ENCODE peak calls at places on chromosomes 3 and 15, in five cellular contexts. M, L, W, B and I are unnamed samples.

GRCh38 chr15:55774113-55774970 is 31.4 kb upstream of the PRTG start:
- DNase-seq in M (peak; percentile 9), B (peak; percentile 60), W (no peak), L (no peak), I (no peak)

GRCh38 chr15:84983711-84984110 is 2.1 kb downstream of the PDE8A start:
- DNase-seq in W (no peak), M (no peak), B (peak; percentile 34), L (no peak), I (no peak)

GRCh38 chr3:115659253-115659652 is 35.9 kb downstream of the GAP43 start:
- DNase-seq in B (no peak), W (no peak), M (no peak), L (no peak), I (no peak)

GRCh38 chr3:98359993-98360675 is 6.5 kb downstream of the OR5K4 start:
- DNase-seq in M (no peak), W (no peak), B (peak; percentile 20), L (no peak), I (no peak)

GRCh38 chr3:78867409-78868372 is 900.1 kb downstream of the ROBO1 start:
- DNase-seq in M (no peak), W (no peak), L (no peak), B (no peak), I (no peak)

GRCh38 chr3:37938011-37938410 is 52.6 kb upstream of the VILL start:
- DNase-seq in M (no peak), W (no peak), L (no peak), B (no peak), I (no peak)

GRCh38 chr15:42121667-42122066 is 27.3 kb upstream of the PLA2G4D start:
- DNase-seq in W (no peak), M (no peak), B (no peak), L (peak; percentile 87), I (no peak)

GRCh38 chr3:117645561-117646242 is 936.1 kb downstream of the TUSC7 start:
- DNase-seq in M (no peak), W (no peak), B (no peak), L (no peak), I (no peak)

GRCh38 chr3:188583476-188584161 is 429.7 kb downstream of the LPP start:
- DNase-seq in W (no peak), B (peak; percentile 39), L (no peak), M (no peak), I (no peak)

GRCh38 chr3:186888569-186888968 is 41.8 kb upstream of the ST6GAL1 start:
- DNase-seq in W (no peak), L (no peak), B (no peak), M (peak; percentile 11), I (no peak)

GRCh38 chr3:27025718-27026117 is 343.5 kb downstream of the NEK10 start:
- DNase-seq in B (no peak), L (no peak), M (no peak), W (no peak), I (no peak)

GRCh38 chr3:74891312-74891711 is 276.9 kb upstream of the CNTN3 start:
- DNase-seq in L (no peak), M (no peak), B (no peak), W (no peak), I (no peak)

DNA sequence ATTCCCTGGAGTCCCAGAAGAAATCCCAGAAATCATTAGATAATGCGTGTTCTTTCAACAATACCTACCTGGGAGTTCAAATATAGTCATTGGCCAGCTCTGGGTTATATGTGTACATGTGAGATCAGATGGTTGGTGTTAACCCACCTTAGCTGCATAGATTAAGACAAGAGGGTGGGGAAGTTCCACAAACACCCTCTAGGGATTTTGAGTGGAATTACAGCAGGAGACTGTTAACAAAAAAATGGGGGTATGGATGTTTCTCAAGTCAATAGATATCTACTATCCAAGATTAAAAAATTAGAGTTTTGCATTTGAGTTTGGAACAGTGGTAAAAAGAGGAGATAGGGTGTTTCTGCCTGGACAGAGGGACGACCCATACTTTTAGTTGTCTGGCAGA is 282.5 kb upstream of the CNTN3 start:
- DNase-seq in W (no peak), L (no peak), B (peak; percentile 5), M (no peak), I (no peak)
- TF ChIP-seq CTCF in W (no peak), L (peak; percentile 20), B (no peak), M (peak; percentile 26), I (no peak)

DNA sequence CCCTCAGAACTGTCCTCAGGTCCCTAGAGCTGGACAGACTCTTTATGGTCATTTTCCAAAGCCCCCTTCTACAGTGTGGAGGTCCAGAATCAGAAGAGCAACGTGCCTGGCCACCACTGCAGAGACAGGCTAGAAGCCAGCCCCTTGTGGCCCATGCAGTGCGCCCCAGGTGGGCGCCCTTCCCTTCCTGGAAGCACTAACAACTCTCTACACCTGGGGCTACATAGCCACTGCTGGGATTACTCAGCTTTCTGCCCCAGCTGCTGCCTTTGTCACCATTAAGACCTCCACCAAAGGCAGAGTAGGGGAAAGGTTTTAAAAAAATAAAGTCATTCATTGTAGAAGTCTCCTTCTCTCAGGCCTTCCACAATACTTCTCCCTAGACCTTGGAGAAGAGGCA is 2.3 kb downstream of the RASGRP1 start:
- DNase-seq in W (no peak), L (no peak), B (no peak), M (no peak), I (no peak)
- H3K4me3 ChIP-seq in W (no peak overlapping the region), L (no peak overlapping the region), B (no peak overlapping the region), M (no peak overlapping the region), I (no peak overlapping the region)

GRCh38 chr3:143121240-143122088 is 1.9 kb downstream of the CHST2 start:
- DNase-seq in W (peak; percentile 90), B (peak; percentile 50), M (peak; percentile 57), L (peak; percentile 71), I (peak; percentile 68)
- TF ChIP-seq CTCF in W (peak; percentile 48), B (peak; percentile 25), M (peak; percentile 46), L (peak; percentile 30), I (peak; percentile 54)

GRCh38 chr3:73766599-73767378 is 142.0 kb upstream of the PDZRN3 start:
- DNase-seq in M (no peak), L (no peak), W (no peak), B (no peak), I (no peak)

GRCh38 chr3:73768594-73769308 is 144.0 kb upstream of the PDZRN3 start:
- DNase-seq in B (no peak), L (no peak), W (no peak), M (no peak), I (no peak)

GRCh38 chr3:73762855-73763254 is 138.1 kb upstream of the PDZRN3 start:
- DNase-seq in L (no peak), B (no peak), M (no peak), W (no peak), I (no peak)

GRCh38 chr3:73765878-73766564 is 141.3 kb upstream of the PDZRN3 start:
- DNase-seq in M (no peak), W (no peak), B (no peak), L (no peak), I (no peak)
- H3K4me3 ChIP-seq in M (no peak overlapping the region), W (no peak overlapping the region), B (no peak overlapping the region), L (no peak overlapping the region), I (no peak overlapping the region)

GRCh38 chr3:123877965-123878364 is 6.2 kb downstream of the MYLK start:
- DNase-seq in M (no peak), W (no peak), L (no peak), B (no peak), I (no peak)

GRCh38 chr3:123878807-123879206 is 5.3 kb downstream of the MYLK start:
- DNase-seq in B (no peak), W (no peak), M (no peak), L (no peak), I (no peak)

GRCh38 chr3:123877466-123877865 is 6.7 kb downstream of the MYLK start:
- DNase-seq in M (no peak), B (no peak), W (no peak), L (no peak), I (no peak)

GRCh38 chr3:123880998-123881561 is 3.1 kb downstream of the MYLK start:
- DNase-seq in L (no peak), W (no peak), B (peak; percentile 65), M (no peak), I (no peak)

GRCh38 chr3:123876858-123877257 is 7.3 kb downstream of the MYLK start:
- DNase-seq in W (no peak), M (no peak), L (no peak), B (no peak), I (no peak)
- TF ChIP-seq CTCF in W (no peak), M (no peak), L (peak; percentile 11), B (peak; percentile 24), I (no peak)

DNA sequence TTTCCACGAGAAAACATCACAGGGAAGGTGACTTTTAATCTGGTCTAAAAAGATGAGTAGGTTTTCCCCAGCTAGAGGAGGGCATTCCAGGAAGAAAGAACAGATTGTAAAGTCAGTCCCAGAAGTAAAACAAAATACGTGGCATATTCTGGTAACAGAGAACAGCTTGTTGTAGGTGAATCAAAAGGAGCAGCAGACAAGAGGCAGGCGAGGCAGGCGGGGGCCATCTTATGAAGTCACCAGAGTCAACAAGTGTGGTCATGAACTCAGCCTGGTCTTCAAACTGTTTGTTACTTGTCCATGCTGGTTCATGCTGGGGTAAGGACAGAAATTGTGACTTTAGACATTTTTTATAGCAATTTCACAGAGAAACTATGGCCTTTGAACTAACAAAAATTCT is 4.0 kb upstream of the POPDC2 start:
- DNase-seq in W (no peak), L (no peak), M (no peak), B (no peak), I (no peak)
- H3K4me3 ChIP-seq in W (no peak overlapping the region), L (no peak overlapping the region), M (no peak overlapping the region), B (no peak overlapping the region), I (no peak overlapping the region)

GRCh38 chr3:122389892-122390291 is 5.9 kb downstream of the FAM162A start:
- DNase-seq in B (no peak), M (no peak), W (no peak), L (no peak), I (no peak)
- TF ChIP-seq CTCF in B (no peak), M (no peak), W (no peak), L (no peak), I (no peak)

DNA sequence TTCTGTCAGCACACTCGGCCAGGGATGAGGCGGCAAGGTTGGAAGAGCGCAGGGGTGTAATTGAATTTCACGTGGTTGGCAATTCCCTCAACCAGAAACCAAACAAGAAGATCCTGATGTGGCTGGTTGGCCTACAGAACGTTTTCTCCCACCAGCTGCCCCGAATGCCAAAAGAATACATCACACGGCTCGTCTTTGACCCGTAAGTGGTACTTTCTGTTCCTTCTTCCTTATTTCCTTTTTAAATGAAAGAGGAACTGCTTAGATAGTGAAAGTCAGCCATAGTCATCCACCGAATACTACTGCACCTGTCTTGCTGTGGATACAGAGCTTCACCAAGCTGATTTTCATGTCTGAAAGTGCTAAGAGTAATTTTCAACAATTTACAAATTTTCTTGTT is 60.1 kb downstream of the SGO1 start:
- DNase-seq in B (no peak), M (peak; percentile 13), W (peak; percentile 78), L (no peak), I (no peak)
- H3K4me3 ChIP-seq in B (no peak overlapping the region), M (no peak overlapping the region), W (no peak overlapping the region), L (no peak overlapping the region), I (no peak overlapping the region)

GRCh38 chr15:69161878-69162213 is 1.4 kb downstream of the GLCE start:
- DNase-seq in W (no peak), B (no peak), L (no peak), M (no peak), I (no peak)
- TF ChIP-seq CTCF in W (no peak), B (peak; percentile 12), L (no peak), M (no peak), I (no peak)

GRCh38 chr15:34435658-34436057 is 1.9 kb downstream of the GOLGA8A start:
- DNase-seq in L (no peak), W (peak; percentile 62), M (no peak), B (no peak), I (no peak)
- H3K4me3 ChIP-seq in L (no peak overlapping the region), W (no peak overlapping the region), M (no peak overlapping the region), B (no peak overlapping the region), I (peak overlapping the region; percentile 75)